ENCODE peak calls at places on chromosomes 16 and 17, in eight cellular contexts. P, W, V, L, X, M, Z and Y are unnamed samples.

GRCh38 chr17:49360796-49361128 is 1.3 kb downstream of the ZNF652 start:
- DNase-seq in W (no peak), V (no peak), L (no peak), X (no peak), P (no peak), Z (peak), M (peak), Y (no peak)

GRCh38 chr16:63928421-63928820 is 1193.4 kb downstream of the CDH11 start:
- DNase-seq in X (no peak), L (no peak), P (no peak), V (no peak), Z (no peak), W (no peak), M (no peak), Y (no peak)

GRCh38 chr16:16150117-16150877 is 73.0 kb downstream of the ABCC6 start:
- DNase-seq in P (no peak), M (peak), L (no peak), W (no peak), X (no peak), V (no peak), Z (no peak), Y (no peak)

GRCh38 chr17:81336930-81337325 is 41.8 kb upstream of the SLC38A10 start:
- DNase-seq in V (no peak), Z (no peak), M (no peak), X (no peak), P (no peak), W (no peak), L (no peak), Y (no peak)

GRCh38 chr17:15453246-15453645 is 14.2 kb downstream of the CDRT4 start:
- DNase-seq in M (no peak), L (no peak), P (no peak), V (no peak), W (no peak), Z (no peak), X (no peak), Y (no peak)

GRCh38 chr16:47132310-47132709 is 11.4 kb downstream of the NETO2 start:
- DNase-seq in M (no peak), V (no peak), Z (no peak), W (no peak), P (no peak), X (no peak), L (no peak), Y (no peak)

GRCh38 chr17:68004201-68004600 is 7.9 kb upstream of the C17orf58 start:
- DNase-seq in L (no peak), X (no peak), V (no peak), P (no peak), Z (no peak), W (peak), M (no peak), Y (no peak)

GRCh38 chr16:83248735-83249469 is 558.9 kb upstream of the HSBP1 start:
- DNase-seq in M (no peak), V (no peak), Z (no peak), X (no peak), P (no peak), W (no peak), L (no peak), Y (no peak)

GRCh38 chr17:78343099-78343432 is 16.8 kb downstream of the SOCS3 start:
- DNase-seq in X (peak), V (no peak), M (peak), W (peak), Z (no peak), P (no peak), L (peak), Y (no peak)

GRCh38 chr17:43958953-43959352 is 5.2 kb upstream of the PYY start:
- DNase-seq in Z (no peak), L (no peak), M (no peak), V (peak), P (no peak), X (no peak), W (no peak), Y (no peak)

GRCh38 chr17:42041619-42042018 is 8.8 kb downstream of the C17orf113 start:
- DNase-seq in Z (no peak), P (no peak), L (no peak), V (no peak), X (no peak), W (no peak), M (no peak), Y (no peak)

GRCh38 chr16:78503501-78504110 is 404.2 kb downstream of the WWOX start:
- DNase-seq in W (no peak), V (peak), M (peak), P (no peak), L (peak), X (peak), Z (peak), Y (peak)

GRCh38 chr16:72458035-72458434 is 286.1 kb upstream of the PMFBP1 start:
- DNase-seq in V (no peak), Z (no peak), M (no peak), L (no peak), W (no peak), P (no peak), X (no peak), Y (no peak)

GRCh38 chr17:7042507-7043194 is 1.2 kb downstream of the SLC16A11 start:
- DNase-seq in P (no peak), V (no peak), M (peak), W (no peak), X (no peak), L (no peak), Z (no peak), Y (no peak)

GRCh38 chr16:5633845-5634440 is 536.3 kb upstream of the EEF2KMT start:
- DNase-seq in Z (no peak), M (peak), V (peak), L (peak), X (no peak), P (no peak), W (no peak), Y (peak)

GRCh38 chr17:7839890-7840260 is 5.9 kb downstream of the KDM6B start:
- DNase-seq in P (no peak), L (no peak), W (no peak), X (no peak), M (peak), V (no peak), Z (no peak), Y (no peak)

GRCh38 chr17:29059281-29059680 is 16.3 kb downstream of the PIPOX start:
- DNase-seq in P (no peak), X (no peak), V (no peak), M (no peak), Z (no peak), W (no peak), L (peak), Y (no peak)